ENCODE peak calls at places on chromosomes 13 and 19, in eight cellular contexts. I is fibroblast of mammary gland, E is heart right ventricle, Z is AG04449, A is GM23338, L is GM12865, Q is ascending aorta, R is prostate gland. B is an unnamed sample.
A peak's percentile ranks its signal among the peaks of the same experiment; 100 is the strongest.

GRCh38 chr13:48575014-48575413 is 42.1 kb upstream of the RCBTB2 start:
- DNase-seq in Z (no peak), R (no peak), E (no peak), L (no peak), I (no peak), A (no peak), Q (no peak), B (no peak)

GRCh38 chr19:2433854-2434253 is 6.5 kb upstream of the TIMM13 start:
- DNase-seq in R (no peak), E (no peak), Z (no peak), I (no peak), Q (no peak), L (no peak), A (no peak), B (no peak)

GRCh38 chr19:31232220-31232619 is 117.0 kb downstream of the TSHZ3 start:
- DNase-seq in Q (no peak), E (no peak), R (no peak), A (peak; percentile 48), I (peak; percentile 73), Z (no peak), L (no peak), B (no peak)

GRCh38 chr19:52542984-52543664 is 15.7 kb downstream of the ZNF808 start:
- DNase-seq in A (no peak), L (peak; percentile 72), I (no peak), E (no peak), R (no peak), Z (no peak), Q (no peak), B (no peak)

GRCh38 chr19:55152017-55152416 is 3.0 kb upstream of the TNNT1 start:
- DNase-seq in A (no peak), Z (no peak), I (no peak), E (no peak), Q (no peak), R (no peak), L (no peak), B (no peak)

GRCh38 chr13:50901701-50902100 is 7.9 kb upstream of the RNASEH2B start:
- DNase-seq in L (no peak), Q (no peak), E (no peak), Z (no peak), A (no peak), I (no peak), R (peak; percentile 65), B (no peak)

GRCh38 chr13:20774746-20775145 is 985 bp upstream of the EEF1AKMT1 start:
- DNase-seq in R (no peak), I (no peak), Q (no peak), L (no peak), E (no peak), Z (no peak), A (no peak), B (no peak)

GRCh38 chr19:926595-927043 is 784 bp downstream of the ARID3A start:
- DNase-seq in A (peak; percentile 69), R (no peak), E (peak; percentile 63), I (peak; percentile 45), Z (no peak), Q (peak; percentile 72), L (peak; percentile 81), B (peak; percentile 68)

GRCh38 chr19:31980851-31981250 is 364.6 kb upstream of the ZNF507 start:
- DNase-seq in I (no peak), A (no peak), E (no peak), R (no peak), Z (no peak), L (no peak), Q (no peak), B (peak; percentile 36)

GRCh38 chr19:34173145-34173956 is 1.0 kb downstream of the LSM14A start:
- DNase-seq in A (peak; percentile 92), R (peak; percentile 65), I (peak; percentile 39), L (peak; percentile 36), Q (no peak), Z (no peak), E (peak; percentile 22), B (no peak)

GRCh38 chr19:37933965-37934364 is 27.0 kb downstream of the SIPA1L3 start:
- DNase-seq in Q (no peak), R (no peak), I (peak; percentile 74), L (no peak), A (no peak), Z (no peak), E (peak; percentile 53), B (no peak)

GRCh38 chr13:114261328-114261965 is 20.0 kb upstream of the UPF3A start:
- DNase-seq in Q (no peak), R (no peak), A (no peak), L (no peak), I (no peak), E (no peak), Z (no peak), B (no peak)

GRCh38 chr13:109764474-109765292 is 21.7 kb downstream of the IRS2 start:
- DNase-seq in Z (no peak), E (no peak), L (no peak), I (peak; percentile 59), A (peak; percentile 12), R (no peak), Q (no peak), B (no peak)

GRCh38 chr13:111042661-111043226 is 72.4 kb upstream of the ARHGEF7 start:
- DNase-seq in E (no peak), L (no peak), A (no peak), R (no peak), I (no peak), Z (no peak), Q (no peak), B (no peak)

GRCh38 chr13:54593504-54593903 is 1564.9 kb downstream of the OLFM4 start:
- DNase-seq in Z (no peak), A (no peak), R (no peak), Q (no peak), L (no peak), I (no peak), E (no peak), B (no peak)

GRCh38 chr19:33473644-33474305 is 47.8 kb downstream of the PEPD start:
- DNase-seq in E (no peak), Q (peak; percentile 31), A (no peak), L (no peak), I (peak; percentile 59), Z (no peak), R (no peak), B (no peak)

GRCh38 chr19:48627211-48627864 is 8.0 kb downstream of the SPHK2 start:
- DNase-seq in I (no peak), A (no peak), Z (no peak), R (no peak), E (no peak), L (no peak), Q (no peak), B (no peak)

GRCh38 chr13:65642301-65642700 is 1587.8 kb downstream of the PCDH9 start:
- DNase-seq in L (no peak), I (no peak), A (no peak), Z (no peak), Q (no peak), E (no peak), R (no peak), B (no peak)

GRCh38 chr19:2015611-2015950 is at the start of gene BTBD2:
- DNase-seq in A (peak; percentile 70), I (peak; percentile 90), R (peak; percentile 53), E (peak; percentile 82), Q (no peak), Z (peak; percentile 10), L (peak; percentile 82), B (no peak)

GRCh38 chr19:42066075-42066754 is 3.8 kb downstream of the GRIK5 start:
- DNase-seq in E (no peak), Q (no peak), R (no peak), L (peak; percentile 42), Z (no peak), I (peak; percentile 36), A (peak; percentile 84), B (no peak)

GRCh38 chr13:41613984-41614581 is 156.7 kb downstream of the RGCC start:
- DNase-seq in E (peak; percentile 77), R (no peak), L (no peak), Q (peak; percentile 73), I (peak; percentile 96), A (no peak), Z (peak; percentile 59), B (no peak)

GRCh38 chr19:51422053-51422448 is 4.6 kb upstream of the SIGLEC10 start:
- DNase-seq in L (peak; percentile 86), I (peak; percentile 60), A (peak; percentile 97), Z (no peak), Q (peak; percentile 83), E (peak; percentile 81), R (peak; percentile 68), B (peak; percentile 90)
- TF ChIP-seq CTCF in L (peak; percentile 99), I (peak; percentile 90), A (peak; percentile 92), Z (peak; percentile 96), Q (peak; percentile 71), E (peak; percentile 85), R (peak; percentile 88), B (peak; percentile 99)

DNA sequence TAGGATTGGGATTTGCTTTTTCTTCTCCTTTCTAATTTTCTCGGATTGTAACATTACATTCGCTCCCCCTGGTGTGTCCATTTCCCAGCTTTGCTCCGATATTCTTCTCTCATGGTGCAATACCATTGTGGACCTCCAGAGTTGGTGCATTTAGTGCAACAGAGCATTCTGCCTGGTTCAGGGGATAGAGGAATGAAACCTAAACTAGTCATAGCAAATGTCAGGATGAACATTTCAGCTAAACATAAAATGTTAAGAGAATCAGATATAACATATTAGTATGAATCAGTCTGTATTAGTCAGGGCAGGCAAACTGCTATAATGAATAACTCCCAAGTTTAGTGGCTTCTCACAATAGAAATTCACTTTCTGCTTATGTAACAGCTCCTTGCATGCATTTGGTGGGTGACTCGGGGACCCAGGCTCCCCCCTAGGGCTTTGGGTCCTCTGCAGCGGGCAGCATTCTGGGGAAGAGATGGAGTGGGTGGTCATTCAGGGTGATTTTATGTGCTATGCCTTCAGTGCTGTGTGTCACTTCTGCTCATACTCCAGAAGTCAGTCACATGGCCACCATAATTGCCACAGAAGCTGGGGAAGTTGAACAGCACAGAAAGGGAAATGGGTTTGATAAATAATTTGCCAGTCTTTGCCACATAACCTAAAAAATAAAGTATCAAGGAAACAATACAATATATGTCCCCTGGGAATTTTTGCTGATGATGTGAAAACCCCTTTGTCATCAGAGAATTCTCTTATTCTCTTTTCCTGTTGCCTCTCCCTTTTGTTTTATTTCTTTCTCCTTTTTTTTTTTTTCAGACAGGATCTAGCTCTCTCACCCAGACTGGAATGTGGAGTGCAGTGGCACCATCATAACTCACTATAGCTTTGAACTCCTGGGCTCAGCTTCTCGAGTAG is 111.0 kb downstream of the HSPH1 start:
- DNase-seq in Q (peak; percentile 37), I (peak; percentile 41), L (no peak), A (no peak), R (no peak), Z (no peak), E (no peak), B (no peak)
- TF ChIP-seq CTCF in Q (no peak), I (peak; percentile 51), L (no peak), A (no peak), R (no peak), Z (peak; percentile 22), E (no peak), B (peak; percentile 67)

GRCh38 chr13:27283906-27284523 is 13.4 kb downstream of the RASL11A start:
- DNase-seq in R (no peak), A (no peak), E (no peak), L (peak; percentile 51), I (peak; percentile 44), Q (no peak), Z (no peak), B (no peak)
- TF ChIP-seq CTCF in R (no peak), A (peak; percentile 15), E (peak; percentile 55), L (peak; percentile 44), I (peak; percentile 45), Q (peak; percentile 62), Z (peak; percentile 48), B (no peak)

DNA sequence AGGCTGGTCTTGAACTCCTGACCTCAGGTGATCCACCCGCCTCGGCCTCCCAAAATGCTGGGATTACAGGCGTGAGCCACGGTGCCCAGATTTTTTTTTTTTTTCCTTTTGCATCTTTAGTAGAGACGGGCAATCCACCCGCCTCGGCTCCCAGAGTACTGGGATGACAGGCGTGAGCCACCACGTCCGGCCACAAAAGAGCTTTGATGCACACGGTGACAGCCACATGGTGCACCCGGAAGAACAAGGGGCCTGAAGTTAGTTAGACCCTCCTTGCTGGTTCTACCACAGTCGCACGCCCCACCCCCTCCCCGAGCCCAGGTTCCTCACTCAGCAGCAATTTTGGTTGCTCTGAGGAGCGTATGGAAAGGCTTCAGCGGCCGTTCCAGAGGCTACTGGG is 54.2 kb upstream of the USE1 start:
- DNase-seq in R (no peak), L (no peak), Z (no peak), I (no peak), Q (no peak), A (no peak), E (no peak), B (no peak)
- TF ChIP-seq CTCF in R (no peak), L (no peak), Z (no peak), I (no peak), Q (no peak), A (no peak), E (no peak), B (no peak)